ENCODE peak calls at places on chromosomes 13 and 19, in eight cellular contexts. W is mammary epithelial cell, X is PC-3, U is IMR-90, B is neural progenitor cell, J is GM23338, O is H9, M is astrocyte. K is an unnamed sample.

GRCh38 chr13:66837246-66837645 is 392.9 kb downstream of the PCDH9 start:
- DNase-seq in W (no peak), X (no peak), U (no peak), B (no peak), J (peak), O (no peak), M (no peak), K (no peak)

GRCh38 chr13:74929436-74929835 is 552.5 kb downstream of the TBC1D4 start:
- DNase-seq in W (no peak), X (peak), U (no peak), B (no peak), J (no peak), O (no peak), M (no peak), K (no peak)

GRCh38 chr19:4316940-4317339 is 12.5 kb downstream of the FSD1 start:
- DNase-seq in W (no peak), X (no peak), U (no peak), B (no peak), J (no peak), O (no peak), M (no peak), K (no peak)

GRCh38 chr19:4018775-4019504 is 11.4 kb downstream of the PIAS4 start:
- DNase-seq in W (no peak), X (no peak), U (no peak), B (no peak), J (no peak), O (no peak), M (no peak), K (no peak)

GRCh38 chr19:46533085-46534081 is 37.7 kb upstream of the PNMA8B start:
- DNase-seq in W (no peak), X (no peak), U (no peak), B (peak), J (peak), O (no peak), M (no peak), K (no peak)

GRCh38 chr13:94632227-94632980 is 30.7 kb downstream of the GPR180 start:
- DNase-seq in W (no peak), X (no peak), U (no peak), B (no peak), J (peak), O (no peak), M (no peak), K (no peak)

GRCh38 chr13:39499580-39499979 is 103.4 kb downstream of the LHFPL6 start:
- DNase-seq in W (no peak), X (no peak), U (no peak), B (no peak), J (no peak), O (no peak), M (no peak), K (no peak)

GRCh38 chr13:40777166-40777956 is 6.4 kb upstream of the MRPS31 start:
- DNase-seq in W (peak), X (peak), U (peak), B (peak), J (peak), O (peak), M (peak), K (peak)

GRCh38 chr13:82833928-82834327 is 1048.3 kb downstream of the SLITRK1 start:
- DNase-seq in W (no peak), X (no peak), U (peak), B (no peak), J (no peak), O (no peak), M (no peak), K (no peak)

GRCh38 chr13:96444676-96445075 is 354.8 kb downstream of the HS6ST3 start:
- DNase-seq in W (no peak), X (no peak), U (no peak), B (no peak), J (no peak), O (no peak), M (no peak), K (no peak)

GRCh38 chr19:44111910-44112463 is 1.2 kb upstream of the ZNF225 start:
- DNase-seq in W (peak), X (no peak), U (peak), B (peak), J (peak), O (peak), M (peak), K (no peak)

GRCh38 chr13:37618554-37618953 is 20.0 kb upstream of the POSTN start:
- DNase-seq in W (no peak), X (no peak), U (peak), B (no peak), J (no peak), O (no peak), M (peak), K (peak)

GRCh38 chr13:38349386-38350113 is at the start of gene UFM1:
- DNase-seq in W (peak), X (peak), U (peak), B (peak), J (peak), O (peak), M (peak), K (peak)

GRCh38 chr19:6217752-6218403 is 61.9 kb downstream of the MLLT1 start:
- DNase-seq in W (no peak), X (no peak), U (no peak), B (no peak), J (no peak), O (no peak), M (no peak), K (no peak)

GRCh38 chr19:36013280-36014028 is 559 bp downstream of the ALKBH6 start:
- DNase-seq in W (no peak), X (no peak), U (no peak), B (no peak), J (no peak), O (no peak), M (no peak), K (no peak)

GRCh38 chr13:73058741-73059459 is at the start of gene KLF5:
- DNase-seq in W (peak), X (peak), U (peak), B (peak), J (peak), O (peak), M (peak), K (peak)

GRCh38 chr19:38514812-38515633 is 81.5 kb downstream of the RYR1 start:
- DNase-seq in W (peak), X (peak), U (peak), B (peak), J (peak), O (peak), M (peak), K (peak)

GRCh38 chr19:38062959-38063786 is 156.2 kb downstream of the SIPA1L3 start:
- DNase-seq in W (no peak), X (no peak), U (peak), B (peak), J (no peak), O (no peak), M (peak), K (no peak)

GRCh38 chr19:18488838-18489626 is 32.8 kb downstream of the ELL start:
- DNase-seq in W (no peak), X (peak), U (no peak), B (peak), J (peak), O (peak), M (no peak), K (no peak)

GRCh38 chr19:6475321-6476108 is 6.1 kb downstream of the DENND1C start:
- DNase-seq in W (no peak), X (no peak), U (no peak), B (peak), J (peak), O (peak), M (no peak), K (no peak)

GRCh38 chr19:45913874-45914830 is at the start of gene NANOS2:
- DNase-seq in W (no peak), X (peak), U (no peak), B (peak), J (peak), O (peak), M (no peak), K (no peak)

GRCh38 chr19:37362733-37363132 is 8.2 kb upstream of the ZNF527 start:
- DNase-seq in W (no peak), X (no peak), U (no peak), B (peak), J (peak), O (peak), M (no peak), K (no peak)

GRCh38 chr19:54477650-54478049 is 4.6 kb upstream of the CDC42EP5 start:
- DNase-seq in W (no peak), X (peak), U (no peak), B (no peak), J (no peak), O (no peak), M (no peak), K (peak)

GRCh38 chr13:27573265-27573664 is 47.1 kb downstream of the LNX2 start:
- DNase-seq in W (peak), X (peak), U (peak), B (no peak), J (no peak), O (no peak), M (peak), K (peak)

GRCh38 chr19:40055832-40056504 is at the start of gene ZNF780B:
- DNase-seq in W (peak), X (peak), U (peak), B (peak), J (peak), O (peak), M (peak), K (no peak)

GRCh38 chr13:93098972-93099371 is 127.6 kb upstream of the GPC6 start:
- DNase-seq in W (no peak), X (no peak), U (no peak), B (no peak), J (no peak), O (no peak), M (no peak), K (no peak)

GRCh38 chr19:34963531-34964406 is at the start of gene ZNF792:
- DNase-seq in W (peak), X (peak), U (peak), B (peak), J (peak), O (peak), M (peak), K (peak)

GRCh38 chr13:41716236-41716635 is 244.7 kb downstream of the VWA8 start:
- DNase-seq in W (no peak), X (no peak), U (no peak), B (no peak), J (no peak), O (no peak), M (no peak), K (no peak)

GRCh38 chr19:44712864-44713515 is 14.0 kb downstream of the CEACAM16 start:
- DNase-seq in W (no peak), X (no peak), U (no peak), B (no peak), J (peak), O (no peak), M (no peak), K (no peak)

GRCh38 chr13:21078501-21078900 is 17.1 kb upstream of the LATS2 start:
- DNase-seq in W (no peak), X (no peak), U (peak), B (no peak), J (no peak), O (no peak), M (no peak), K (no peak)

GRCh38 chr13:43776680-43777079 is 10.1 kb downstream of the ENOX1 start:
- DNase-seq in W (no peak), X (no peak), U (no peak), B (peak), J (peak), O (no peak), M (no peak), K (no peak)

GRCh38 chr19:8265872-8266271 is 42.3 kb downstream of the CD320 start:
- DNase-seq in W (no peak), X (no peak), U (no peak), B (no peak), J (no peak), O (no peak), M (no peak), K (no peak)

GRCh38 chr19:49533551-49534488 is 6.0 kb downstream of the RCN3 start:
- DNase-seq in W (peak), X (peak), U (peak), B (peak), J (peak), O (peak), M (no peak), K (peak)

GRCh38 chr19:679418-680286 is 3.5 kb downstream of the FSTL3 start:
- DNase-seq in W (peak), X (peak), U (peak), B (peak), J (peak), O (peak), M (peak), K (peak)

GRCh38 chr13:51101636-51102218 is 9.3 kb downstream of the C13orf42 start:
- DNase-seq in W (no peak), X (no peak), U (no peak), B (no peak), J (no peak), O (no peak), M (no peak), K (no peak)

GRCh38 chr19:16944626-16945363 is 56.0 kb downstream of the F2RL3 start:
- DNase-seq in W (no peak), X (no peak), U (no peak), B (no peak), J (no peak), O (no peak), M (no peak), K (no peak)

GRCh38 chr19:29620931-29621351 is 14.9 kb downstream of the POP4 start:
- DNase-seq in W (no peak), X (no peak), U (no peak), B (no peak), J (no peak), O (no peak), M (no peak), K (no peak)

GRCh38 chr13:30577381-30577780 is 40.3 kb upstream of the USPL1 start:
- DNase-seq in W (peak), X (peak), U (peak), B (no peak), J (no peak), O (no peak), M (peak), K (peak)

GRCh38 chr13:97254809-97255208 is 32.7 kb downstream of the MBNL2 start:
- DNase-seq in W (peak), X (peak), U (peak), B (no peak), J (no peak), O (no peak), M (peak), K (peak)

DNA sequence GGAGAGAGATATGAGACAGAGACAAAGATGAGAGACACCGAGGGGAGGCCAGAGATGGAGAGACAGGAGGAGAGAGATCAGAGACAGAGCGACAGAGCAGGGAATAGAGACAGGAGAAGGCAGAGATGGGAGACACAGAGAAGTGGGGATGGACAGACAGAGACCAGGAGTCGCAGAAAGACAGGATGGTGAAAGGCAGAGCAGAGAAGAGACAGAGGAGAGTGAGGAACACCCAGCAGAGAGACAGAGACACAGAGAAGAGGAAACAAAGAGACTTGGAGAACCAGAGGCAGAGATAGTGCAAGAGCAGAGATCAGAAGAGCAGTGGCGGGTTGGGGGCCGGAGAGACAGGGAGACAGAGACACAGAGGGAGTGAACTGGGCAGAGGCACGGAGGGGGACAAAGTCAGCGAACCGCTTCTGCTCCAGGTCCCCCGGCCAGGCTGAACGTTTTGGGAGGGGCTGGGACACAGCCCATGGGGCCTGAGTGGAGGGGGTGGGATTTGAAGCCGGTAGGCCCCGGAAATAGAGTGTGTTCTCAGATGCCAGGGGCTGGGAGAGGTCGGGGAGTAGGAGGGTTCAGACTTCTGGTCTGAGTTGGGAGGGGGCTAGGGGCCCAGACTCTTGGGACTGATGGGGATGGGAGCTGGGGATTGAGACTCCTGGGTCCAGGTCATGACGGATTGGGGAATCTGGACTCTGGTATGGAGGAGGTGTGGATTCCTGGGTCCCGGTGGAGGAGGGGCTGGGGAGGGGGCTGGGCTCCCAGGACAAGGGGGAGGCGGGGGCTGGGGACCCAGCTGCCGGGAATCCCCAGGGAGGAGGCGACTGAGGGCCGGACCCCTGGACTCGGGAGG is 654 bp downstream of the ZNF579 start:
- DNase-seq in W (peak), X (peak), U (peak), B (peak), J (peak), O (peak), M (no peak), K (no peak)
- H2AFZ ChIP-seq in W (peak), X (peak), U (peak), B (no peak), J (no peak), O (no peak), M (peak), K (peak)

GRCh38 chr19:31641591-31641990 is 292.4 kb upstream of the TSHZ3 start:
- DNase-seq in W (peak), X (no peak), U (no peak), B (no peak), J (no peak), O (no peak), M (peak), K (no peak)

DNA sequence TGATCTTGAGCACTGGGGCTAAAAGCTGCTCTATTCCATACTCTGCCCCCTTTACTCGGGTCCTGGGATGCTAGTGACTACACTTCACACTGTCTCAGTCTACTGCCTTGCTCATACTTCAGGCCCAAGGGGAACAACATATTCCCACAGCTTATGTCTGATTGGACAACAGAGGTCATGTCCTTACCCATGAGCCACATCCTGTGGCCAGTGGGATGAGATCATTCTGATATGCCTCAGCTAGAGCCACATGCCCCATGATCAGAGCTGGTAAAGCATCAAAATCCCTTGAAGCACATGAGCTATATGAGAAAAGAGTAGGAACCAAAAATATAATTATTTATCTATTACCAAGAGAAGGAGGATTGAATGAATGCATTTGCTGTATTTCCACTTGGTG is 290.1 kb upstream of the TSHZ3 start:
- DNase-seq in W (peak), X (no peak), U (peak), B (no peak), J (no peak), O (no peak), M (peak), K (no peak)
- H3K27ac ChIP-seq in W (no peak), X (no peak), U (no peak), B (no peak), J (no peak), O (no peak), M (no peak), K (no peak)

DNA sequence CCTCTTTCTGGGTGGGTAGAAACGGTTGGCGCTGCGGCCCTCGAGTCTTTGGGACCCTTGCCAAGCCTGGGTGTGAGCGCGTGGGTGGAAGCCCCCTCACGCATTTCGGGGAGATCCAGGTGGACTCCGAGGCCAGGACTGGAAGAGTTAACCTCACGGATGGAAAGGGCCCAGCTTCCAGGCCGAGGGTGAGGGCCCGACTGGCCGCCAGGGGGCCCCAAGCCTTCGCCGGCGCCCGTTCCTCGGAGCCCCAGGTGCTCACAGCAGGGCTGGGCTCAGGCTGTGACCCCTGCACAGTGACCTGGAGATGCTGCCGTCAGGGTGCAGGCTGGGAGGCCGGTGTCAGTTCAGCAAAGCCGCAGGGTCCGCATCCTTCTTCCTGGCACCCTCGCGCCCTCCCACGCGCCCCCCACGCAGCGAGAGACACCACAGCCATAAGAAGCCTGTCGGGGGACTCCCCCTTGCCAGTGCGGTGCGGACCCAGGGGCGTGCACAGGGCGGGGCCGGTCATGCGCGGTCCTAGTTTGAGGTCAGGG is 34.2 kb upstream of the TMEM255B start:
- DNase-seq in W (peak), X (peak), U (peak), B (peak), J (peak), O (peak), M (peak), K (no peak)
- H2AFZ ChIP-seq in W (peak), X (peak), U (peak), B (no peak), J (peak), O (no peak), M (peak), K (no peak)

DNA sequence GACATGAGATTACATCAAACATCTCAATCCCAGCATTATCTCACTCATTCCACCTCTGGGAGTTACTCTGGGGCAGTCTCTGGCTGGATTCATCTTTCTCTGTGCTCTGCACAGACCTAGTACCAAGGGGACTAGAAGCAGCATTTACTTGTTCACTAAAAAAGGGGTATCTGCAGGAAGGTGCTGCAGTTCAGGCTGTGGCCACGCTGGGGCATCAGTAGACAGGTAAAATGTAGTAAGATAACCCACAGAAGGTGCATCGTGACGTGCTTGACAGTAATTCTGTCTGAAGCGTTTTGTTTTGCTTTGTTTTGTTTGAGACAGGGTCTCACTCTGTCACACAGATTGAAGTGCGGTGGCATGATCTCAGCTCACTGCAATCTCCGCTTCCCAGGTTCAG is 29.3 kb downstream of the ZNF564 start:
- DNase-seq in W (no peak), X (no peak), U (no peak), B (no peak), J (peak), O (peak), M (no peak), K (no peak)
- H3K27ac ChIP-seq in W (no peak), X (no peak), U (no peak), B (no peak), J (no peak), O (no peak), M (no peak), K (no peak)

GRCh38 chr13:101398920-101399319 is 17.4 kb downstream of the NALCN start:
- DNase-seq in W (peak), X (peak), U (peak), B (no peak), J (no peak), O (no peak), M (peak), K (no peak)
- H2AFZ ChIP-seq in W (no peak), X (no peak), U (no peak), B (no peak), J (peak), O (no peak), M (no peak), K (no peak)

K was measured in PC-9.